ENCODE peak calls at places on chromosomes 7 and 10, in ten cellular contexts. One of them, this sample, is unnamed.

GRCh38 chr7:18087687-18088078 is 60.0 kb upstream of the PRPS1L1 start:
- DNase-seq in OCI-LY7: no peak
- DNase-seq in left ventricle myocardium inferior: no peak
- DNase-seq in colonic mucosa: no peak
- DNase-seq in pancreas: no peak
- DNase-seq in endodermal cell: peak
- DNase-seq in breast epithelium: no peak
- DNase-seq in IMR-90: no peak
- DNase-seq in PC-9: no peak
- DNase-seq in RWPE1: no peak
- DNase-seq in this sample: no peak

GRCh38 chr10:110382695-110383094 is 78.0 kb upstream of the SMNDC1 start:
- DNase-seq in OCI-LY7: no peak
- DNase-seq in left ventricle myocardium inferior: no peak
- DNase-seq in colonic mucosa: no peak
- DNase-seq in pancreas: no peak
- DNase-seq in endodermal cell: no peak
- DNase-seq in breast epithelium: no peak
- DNase-seq in IMR-90: no peak
- DNase-seq in PC-9: no peak
- DNase-seq in RWPE1: no peak
- DNase-seq in this sample: no peak

GRCh38 chr7:96800824-96801223 is 91.2 kb upstream of the SEM1 start:
- DNase-seq in OCI-LY7: no peak
- DNase-seq in left ventricle myocardium inferior: no peak
- DNase-seq in colonic mucosa: no peak
- DNase-seq in pancreas: no peak
- DNase-seq in endodermal cell: no peak
- DNase-seq in breast epithelium: peak
- DNase-seq in IMR-90: no peak
- DNase-seq in PC-9: no peak
- DNase-seq in RWPE1: no peak
- DNase-seq in this sample: peak

GRCh38 chr7:122305475-122306319 is 1.1 kb upstream of the FEZF1 start:
- DNase-seq in OCI-LY7: no peak
- DNase-seq in left ventricle myocardium inferior: no peak
- DNase-seq in colonic mucosa: no peak
- DNase-seq in pancreas: no peak
- DNase-seq in endodermal cell: peak
- DNase-seq in breast epithelium: no peak
- DNase-seq in IMR-90: no peak
- DNase-seq in PC-9: peak
- DNase-seq in RWPE1: no peak
- DNase-seq in this sample: no peak

GRCh38 chr10:9066152-9066551 is 1011.7 kb downstream of the GATA3 start:
- DNase-seq in OCI-LY7: no peak
- DNase-seq in left ventricle myocardium inferior: no peak
- DNase-seq in colonic mucosa: no peak
- DNase-seq in pancreas: no peak
- DNase-seq in endodermal cell: no peak
- DNase-seq in breast epithelium: no peak
- DNase-seq in IMR-90: no peak
- DNase-seq in PC-9: no peak
- DNase-seq in RWPE1: no peak
- DNase-seq in this sample: no peak

GRCh38 chr7:36278767-36279171 is 110.9 kb upstream of the ANLN start:
- DNase-seq in OCI-LY7: no peak
- DNase-seq in left ventricle myocardium inferior: no peak
- DNase-seq in colonic mucosa: peak
- DNase-seq in pancreas: no peak
- DNase-seq in endodermal cell: peak
- DNase-seq in breast epithelium: no peak
- DNase-seq in IMR-90: peak
- DNase-seq in PC-9: no peak
- DNase-seq in RWPE1: no peak
- DNase-seq in this sample: no peak

GRCh38 chr7:100435401-100436304 is 644 bp downstream of the PPP1R35 start:
- DNase-seq in OCI-LY7: peak
- DNase-seq in left ventricle myocardium inferior: peak
- DNase-seq in colonic mucosa: peak
- DNase-seq in pancreas: peak
- DNase-seq in endodermal cell: peak
- DNase-seq in breast epithelium: no peak
- DNase-seq in IMR-90: no peak
- DNase-seq in PC-9: peak
- DNase-seq in RWPE1: peak
- DNase-seq in this sample: peak

GRCh38 chr7:140478361-140479061 is 794 bp downstream of the MKRN1 start:
- DNase-seq in OCI-LY7: peak
- DNase-seq in left ventricle myocardium inferior: peak
- DNase-seq in colonic mucosa: peak
- DNase-seq in pancreas: no peak
- DNase-seq in endodermal cell: peak
- DNase-seq in breast epithelium: peak
- DNase-seq in IMR-90: peak
- DNase-seq in PC-9: no peak
- DNase-seq in RWPE1: peak
- DNase-seq in this sample: peak

GRCh38 chr7:42593860-42594259 is 318.0 kb downstream of the C7orf25 start:
- DNase-seq in OCI-LY7: no peak
- DNase-seq in left ventricle myocardium inferior: no peak
- DNase-seq in colonic mucosa: no peak
- DNase-seq in pancreas: no peak
- DNase-seq in endodermal cell: no peak
- DNase-seq in breast epithelium: no peak
- DNase-seq in IMR-90: no peak
- DNase-seq in PC-9: no peak
- DNase-seq in RWPE1: no peak
- DNase-seq in this sample: no peak

DNA sequence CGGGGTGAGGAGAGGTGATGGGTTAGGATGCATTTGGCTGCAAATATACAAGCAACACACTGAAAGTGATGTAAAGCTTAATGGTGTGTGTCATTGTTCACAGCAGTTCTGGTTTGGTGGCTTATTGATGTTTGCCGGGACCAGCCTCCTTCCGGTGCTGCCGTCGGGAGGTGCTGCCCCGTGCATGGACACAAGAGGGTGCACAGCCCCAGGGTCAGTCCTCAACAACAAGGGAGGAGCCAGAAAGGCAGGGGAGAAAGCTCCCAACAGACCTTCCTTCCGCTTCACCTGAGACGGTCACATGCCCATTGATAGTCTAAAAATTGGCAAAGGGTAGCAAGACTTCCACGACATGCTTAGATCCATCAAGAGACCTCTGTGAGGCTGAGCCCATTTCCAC is 9.5 kb downstream of the RNF32 start:
- DNase-seq in OCI-LY7: no peak
- DNase-seq in left ventricle myocardium inferior: no peak
- DNase-seq in colonic mucosa: peak
- DNase-seq in pancreas: peak
- DNase-seq in endodermal cell: peak
- DNase-seq in breast epithelium: no peak
- DNase-seq in IMR-90: no peak
- DNase-seq in PC-9: no peak
- DNase-seq in RWPE1: peak
- DNase-seq in this sample: no peak
- TF ChIP-seq CTCF in OCI-LY7: no peak
- TF ChIP-seq CTCF in left ventricle myocardium inferior: no peak
- TF ChIP-seq CTCF in colonic mucosa: peak
- TF ChIP-seq CTCF in pancreas: peak
- TF ChIP-seq CTCF in endodermal cell: peak
- TF ChIP-seq CTCF in breast epithelium: no peak
- TF ChIP-seq CTCF in IMR-90: peak
- TF ChIP-seq CTCF in PC-9: no peak
- TF ChIP-seq CTCF in RWPE1: peak
- TF ChIP-seq CTCF in this sample: peak

DNA sequence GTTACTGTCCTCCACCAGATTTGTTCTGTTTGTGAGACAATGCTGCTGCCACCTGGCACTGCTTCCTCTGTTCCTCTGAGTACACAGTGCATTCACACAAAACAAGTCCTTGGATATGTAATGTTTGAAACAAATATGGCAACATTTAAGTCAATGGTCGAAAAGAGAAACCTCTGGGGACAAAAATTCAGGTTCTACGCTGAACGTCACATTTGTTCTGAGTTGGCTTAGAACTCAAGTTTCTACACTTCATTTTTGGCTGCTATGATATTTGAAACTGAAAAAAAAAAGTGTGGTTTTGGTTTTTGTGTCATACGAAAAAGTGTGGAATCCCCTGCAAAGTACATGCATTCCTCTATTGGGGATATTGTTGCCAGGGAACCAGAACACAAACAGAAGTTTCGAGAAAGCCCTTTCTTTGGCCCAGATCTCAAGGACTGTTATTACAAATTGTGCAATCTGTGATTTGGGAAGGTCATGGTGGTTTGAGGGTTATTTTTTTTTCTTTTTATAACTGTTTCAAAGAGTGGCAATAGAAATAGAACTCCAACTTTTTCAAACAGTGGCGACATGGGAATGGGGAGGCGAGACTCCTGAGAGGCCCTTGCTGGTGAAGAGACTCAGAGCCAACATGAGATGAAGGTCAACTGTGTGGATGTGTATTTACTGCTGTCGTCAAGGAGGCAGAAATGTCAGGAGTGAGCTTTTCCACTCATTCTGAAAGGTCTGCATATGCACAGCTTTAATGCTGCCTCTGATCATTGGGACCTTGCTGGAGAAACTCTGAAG is 127.5 kb downstream of the CUBN start:
- DNase-seq in OCI-LY7: no peak
- DNase-seq in left ventricle myocardium inferior: peak
- DNase-seq in colonic mucosa: peak
- DNase-seq in pancreas: no peak
- DNase-seq in endodermal cell: peak
- DNase-seq in breast epithelium: no peak
- DNase-seq in IMR-90: peak
- DNase-seq in PC-9: no peak
- DNase-seq in RWPE1: no peak
- DNase-seq in this sample: no peak
- H3K27ac ChIP-seq in OCI-LY7: no peak
- H3K27ac ChIP-seq in left ventricle myocardium inferior: peak
- H3K27ac ChIP-seq in colonic mucosa: peak
- H3K27ac ChIP-seq in pancreas: no peak
- H3K27ac ChIP-seq in endodermal cell: peak
- H3K27ac ChIP-seq in breast epithelium: peak
- H3K27ac ChIP-seq in IMR-90: peak
- H3K27ac ChIP-seq in PC-9: no peak
- H3K27ac ChIP-seq in RWPE1: no peak
- H3K27ac ChIP-seq in this sample: no peak

GRCh38 chr7:2661602-2662272 is 26.3 kb upstream of the AMZ1 start:
- DNase-seq in OCI-LY7: no peak
- DNase-seq in left ventricle myocardium inferior: no peak
- DNase-seq in colonic mucosa: no peak
- DNase-seq in pancreas: no peak
- DNase-seq in endodermal cell: peak
- DNase-seq in breast epithelium: no peak
- DNase-seq in IMR-90: no peak
- DNase-seq in PC-9: no peak
- DNase-seq in RWPE1: no peak
- DNase-seq in this sample: no peak

GRCh38 chr7:2663960-2664359 is 24.0 kb upstream of the AMZ1 start:
- DNase-seq in OCI-LY7: no peak
- DNase-seq in left ventricle myocardium inferior: no peak
- DNase-seq in colonic mucosa: no peak
- DNase-seq in pancreas: no peak
- DNase-seq in endodermal cell: no peak
- DNase-seq in breast epithelium: no peak
- DNase-seq in IMR-90: no peak
- DNase-seq in PC-9: no peak
- DNase-seq in RWPE1: no peak
- DNase-seq in this sample: no peak

GRCh38 chr7:2663121-2663886 is 24.7 kb upstream of the AMZ1 start:
- DNase-seq in OCI-LY7: no peak
- DNase-seq in left ventricle myocardium inferior: peak
- DNase-seq in colonic mucosa: no peak
- DNase-seq in pancreas: peak
- DNase-seq in endodermal cell: no peak
- DNase-seq in breast epithelium: no peak
- DNase-seq in IMR-90: no peak
- DNase-seq in PC-9: no peak
- DNase-seq in RWPE1: no peak
- DNase-seq in this sample: no peak

GRCh38 chr7:2661096-2661449 is 26.9 kb upstream of the AMZ1 start:
- DNase-seq in OCI-LY7: no peak
- DNase-seq in left ventricle myocardium inferior: no peak
- DNase-seq in colonic mucosa: no peak
- DNase-seq in pancreas: no peak
- DNase-seq in endodermal cell: no peak
- DNase-seq in breast epithelium: no peak
- DNase-seq in IMR-90: no peak
- DNase-seq in PC-9: no peak
- DNase-seq in RWPE1: no peak
- DNase-seq in this sample: no peak

DNA sequence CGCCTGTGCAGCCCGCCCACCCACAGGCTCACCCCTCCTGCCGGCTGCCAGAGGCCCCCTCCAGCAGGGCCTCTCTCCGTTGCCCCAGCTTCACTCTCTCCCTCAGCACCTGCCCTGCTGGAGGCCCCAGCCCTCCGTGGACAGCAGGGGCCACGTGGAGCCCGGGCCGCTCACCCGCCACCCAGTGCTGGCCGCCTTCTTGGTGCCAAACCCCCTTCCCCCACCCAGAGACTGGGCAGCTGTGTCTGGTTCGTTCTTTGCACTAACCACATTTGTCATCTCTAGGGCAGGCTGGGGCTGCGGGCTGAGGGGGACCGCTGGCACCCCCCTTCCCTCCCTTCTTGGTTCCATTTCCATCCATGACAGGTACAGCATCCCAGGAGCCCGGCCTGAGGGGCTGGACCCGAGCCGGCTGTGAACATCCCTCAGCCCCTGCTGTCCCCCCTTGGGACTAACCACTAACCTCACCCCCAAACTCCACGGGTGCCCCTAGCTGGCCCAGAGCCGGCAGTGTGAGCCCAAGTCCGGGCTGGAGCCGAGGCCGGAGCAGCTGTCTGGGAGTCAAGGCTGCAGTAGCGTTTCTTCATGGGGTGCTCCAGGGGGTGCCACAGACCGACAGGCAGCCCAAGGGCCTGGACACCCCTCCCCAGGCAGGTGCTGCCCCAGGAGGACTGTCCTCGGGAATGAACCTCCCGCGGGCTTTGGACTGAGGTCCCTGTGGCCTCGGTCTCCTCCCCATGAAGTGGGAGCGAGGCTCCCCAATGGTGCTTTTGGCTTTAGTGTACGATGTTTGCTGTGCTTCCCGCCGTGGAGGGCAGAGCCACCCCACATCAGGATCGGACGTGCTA is 25.5 kb upstream of the AMZ1 start:
- DNase-seq in OCI-LY7: no peak
- DNase-seq in left ventricle myocardium inferior: no peak
- DNase-seq in colonic mucosa: no peak
- DNase-seq in pancreas: no peak
- DNase-seq in endodermal cell: no peak
- DNase-seq in breast epithelium: no peak
- DNase-seq in IMR-90: no peak
- DNase-seq in PC-9: no peak
- DNase-seq in RWPE1: no peak
- DNase-seq in this sample: no peak
- TF ChIP-seq CTCF in OCI-LY7: no peak
- TF ChIP-seq CTCF in left ventricle myocardium inferior: no peak
- TF ChIP-seq CTCF in colonic mucosa: no peak
- TF ChIP-seq CTCF in pancreas: no peak
- TF ChIP-seq CTCF in endodermal cell: no peak
- TF ChIP-seq CTCF in breast epithelium: no peak
- TF ChIP-seq CTCF in IMR-90: no peak
- TF ChIP-seq CTCF in PC-9: no peak
- TF ChIP-seq CTCF in RWPE1: no peak
- TF ChIP-seq CTCF in this sample: no peak

GRCh38 chr7:55048221-55048859 is 29.5 kb downstream of the EGFR start:
- DNase-seq in OCI-LY7: no peak
- DNase-seq in left ventricle myocardium inferior: no peak
- DNase-seq in colonic mucosa: peak
- DNase-seq in pancreas: peak
- DNase-seq in endodermal cell: no peak
- DNase-seq in breast epithelium: peak
- DNase-seq in IMR-90: no peak
- DNase-seq in PC-9: no peak
- DNase-seq in RWPE1: no peak
- DNase-seq in this sample: no peak
- H3K27ac ChIP-seq in OCI-LY7: no peak
- H3K27ac ChIP-seq in left ventricle myocardium inferior: no peak
- H3K27ac ChIP-seq in colonic mucosa: no peak
- H3K27ac ChIP-seq in pancreas: no peak
- H3K27ac ChIP-seq in endodermal cell: no peak
- H3K27ac ChIP-seq in breast epithelium: peak
- H3K27ac ChIP-seq in IMR-90: no peak
- H3K27ac ChIP-seq in PC-9: peak
- H3K27ac ChIP-seq in RWPE1: peak
- H3K27ac ChIP-seq in this sample: no peak